ENCODE peak calls at places on chromosomes 4 and X, in five cellular contexts. Q is fibroblast of mammary gland, D is left lung, W is heart right ventricle, H is fibroblast of lung. A is an unnamed sample.

GRCh38 chr4:21512351-21512750 is 436.2 kb downstream of the KCNIP4 start:
- DNase-seq in Q (peak; percentile 54), H (peak; percentile 29), W (no peak), D (no peak), A (peak; percentile 65)

GRCh38 chr4:8913858-8914460 is 42.3 kb upstream of the HMX1 start:
- DNase-seq in W (no peak), Q (no peak), H (no peak), D (peak; percentile 26), A (no peak)

GRCh38 chr4:112183252-112183651 is 38.0 kb downstream of the FAM241A start:
- DNase-seq in Q (peak; percentile 47), D (no peak), H (peak; percentile 67), W (no peak), A (peak; percentile 53)

GRCh38 chrX:10574663-10575062 is 45.7 kb downstream of the MID1 start:
- DNase-seq in W (no peak), Q (peak; percentile 69), H (peak; percentile 58), D (no peak), A (no peak)

GRCh38 chrX:10725071-10725470 is 104.7 kb upstream of the MID1 start:
- DNase-seq in Q (no peak), H (no peak), W (no peak), D (no peak), A (no peak)

GRCh38 chr4:47493238-47494123 is 8.4 kb downstream of the ATP10D start:
- DNase-seq in D (no peak), W (no peak), Q (no peak), H (no peak), A (no peak)

GRCh38 chrX:150506486-150506885 is 61.9 kb upstream of the MTM1 start:
- DNase-seq in D (no peak), H (no peak), Q (no peak), W (no peak), A (no peak)

GRCh38 chr4:144562019-144562740 is 83.8 kb upstream of the HHIP start:
- DNase-seq in H (no peak), Q (peak; percentile 23), W (no peak), D (no peak), A (peak; percentile 20)

GRCh38 chr4:148007303-148007702 is 275.4 kb downstream of the ARHGAP10 start:
- DNase-seq in H (peak; percentile 99), Q (peak; percentile 100), D (no peak), W (no peak), A (peak; percentile 97)

GRCh38 chrX:133335027-133335426 is 80.3 kb downstream of the GPC4 start:
- DNase-seq in H (peak; percentile 33), W (no peak), Q (peak; percentile 51), D (no peak), A (peak; percentile 32)

GRCh38 chrX:24424948-24425347 is 40.1 kb upstream of the PDK3 start:
- DNase-seq in W (peak; percentile 28), D (no peak), H (peak; percentile 35), Q (peak; percentile 79), A (peak; percentile 50)

GRCh38 chr4:103998752-103999151 is 279.0 kb upstream of the TACR3 start:
- DNase-seq in D (no peak), H (no peak), Q (no peak), W (no peak), A (no peak)

GRCh38 chr4:118918388-118918787 is 29.7 kb downstream of the SYNPO2 start:
- DNase-seq in D (no peak), W (no peak), Q (peak; percentile 76), H (peak; percentile 94), A (peak; percentile 94)

GRCh38 chr4:8010618-8011017 is 71.0 kb upstream of the AFAP1 start:
- DNase-seq in H (peak; percentile 74), Q (no peak), D (peak; percentile 61), W (no peak), A (peak; percentile 50)

GRCh38 chr4:128379860-128380259 is 92.2 kb upstream of the PGRMC2 start:
- DNase-seq in H (no peak), Q (peak; percentile 42), D (no peak), W (peak; percentile 42), A (peak; percentile 60)

GRCh38 chr4:60938181-60938580 is 261.9 kb upstream of the ADGRL3 start:
- DNase-seq in W (no peak), D (no peak), H (no peak), Q (no peak), A (no peak)

GRCh38 chrX:132114607-132115006 is 13.2 kb downstream of the FRMD7 start:
- DNase-seq in H (no peak), W (no peak), Q (no peak), D (no peak), A (no peak)

GRCh38 chr4:81632581-81633247 is 161.0 kb upstream of the RASGEF1B start:
- DNase-seq in D (no peak), W (no peak), Q (peak; percentile 55), H (peak; percentile 29), A (peak; percentile 14)

GRCh38 chr4:98662619-98663225 is 4.3 kb upstream of the TSPAN5 start:
- DNase-seq in H (peak; percentile 96), W (no peak), Q (no peak), D (no peak), A (no peak)

GRCh38 chrX:2628751-2629315 is 62.3 kb upstream of the CD99 start:
- DNase-seq in D (no peak), H (no peak), Q (no peak), W (no peak), A (no peak)

GRCh38 chr4:152822323-152822722 is 42.6 kb downstream of the ARFIP1 start:
- DNase-seq in D (no peak), H (no peak), Q (no peak), W (no peak), A (no peak)

GRCh38 chr4:7557447-7557846 is 122.7 kb upstream of the PSAPL1 start:
- DNase-seq in Q (peak; percentile 64), D (no peak), W (no peak), H (peak; percentile 90), A (peak; percentile 20)

DNA sequence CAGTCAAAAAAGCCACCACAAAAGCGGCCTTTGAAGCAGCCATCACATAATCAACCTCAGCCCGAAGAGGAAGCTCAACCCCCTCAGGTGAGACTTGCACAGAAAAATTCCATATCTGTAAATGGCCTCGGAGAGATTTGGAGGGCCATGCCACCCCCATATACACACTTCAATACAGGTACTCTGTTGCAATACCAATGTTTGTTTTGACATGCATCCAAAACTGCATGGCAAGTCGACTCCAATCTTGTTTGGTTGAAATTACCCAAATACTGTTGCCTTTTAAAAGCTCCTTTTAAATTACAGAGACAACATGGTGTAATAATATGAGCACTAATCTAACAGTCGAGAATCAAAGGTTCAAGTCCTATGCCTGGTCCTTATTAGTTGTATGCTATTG is 5.9 kb downstream of the ENAM start:
- DNase-seq in D (no peak), H (no peak), Q (no peak), W (no peak), A (no peak)
- H3K4me3 ChIP-seq in D (no peak overlapping the region), H (no peak overlapping the region), Q (no peak overlapping the region), W (no peak overlapping the region), A (no peak overlapping the region)

DNA sequence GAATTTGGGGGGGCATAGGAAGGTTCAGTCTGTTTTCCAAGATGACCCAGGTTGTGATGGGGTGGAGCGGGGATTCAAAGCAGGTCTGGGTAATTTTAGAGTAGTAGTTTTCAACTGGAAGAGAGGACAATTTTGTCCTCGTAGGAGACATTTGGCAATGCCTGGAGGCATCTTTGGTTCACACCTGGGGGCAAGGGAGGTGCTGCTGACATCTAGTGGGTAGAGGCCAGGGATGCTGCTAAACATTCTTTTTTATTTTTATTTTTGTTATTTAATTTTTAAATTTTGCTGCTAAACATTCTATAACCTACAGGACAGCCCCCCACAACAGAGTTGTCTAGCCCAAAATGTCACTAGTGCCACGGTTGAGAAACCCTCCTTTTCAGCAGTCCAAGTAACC is 1.9 kb downstream of the RAB9A start:
- DNase-seq in W (no peak), Q (peak; percentile 21), H (no peak), D (no peak), A (no peak)
- TF ChIP-seq CTCF in W (no peak), Q (peak; percentile 30), H (no peak), D (no peak), A (no peak)

DNA sequence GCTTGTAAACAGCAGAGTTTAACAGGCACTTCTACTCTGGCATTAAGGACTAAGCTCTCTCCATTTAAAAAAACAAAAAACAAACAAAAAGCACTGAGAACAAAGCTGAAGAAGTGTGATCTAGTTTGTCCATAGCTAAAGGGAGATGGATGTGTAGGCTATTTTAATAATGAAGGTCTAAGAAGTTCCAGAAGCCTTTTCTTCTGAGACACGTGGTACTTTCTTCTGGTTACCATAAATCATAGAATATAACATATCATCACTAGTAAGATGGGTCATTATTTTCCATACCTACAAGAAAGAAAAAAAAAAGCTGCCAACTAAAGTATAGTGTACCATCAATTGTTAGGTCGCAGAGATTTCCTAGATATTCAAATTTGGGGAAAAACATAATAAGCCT is 722 bp upstream of the NBDY start:
- DNase-seq in D (no peak), W (no peak), Q (peak; percentile 18), H (peak; percentile 9), A (peak; percentile 22)
- H3K4me3 ChIP-seq in D (peak overlapping the region; percentile 36), W (no peak overlapping the region), Q (peak overlapping the region; percentile 74), H (peak overlapping the region; percentile 72), A (peak overlapping the region; percentile 75)

GRCh38 chrX:3939967-3940610 is 226.6 kb upstream of the PRKX start:
- DNase-seq in H (peak; percentile 6), W (no peak), D (no peak), Q (peak; percentile 24), A (peak; percentile 29)
- TF ChIP-seq CTCF in H (peak; percentile 14), W (peak; percentile 26), D (peak; percentile 25), Q (peak; percentile 47), A (peak; percentile 42)

GRCh38 chrX:73977542-73978169 is 326.3 kb upstream of the ZCCHC13 start:
- DNase-seq in D (no peak), Q (no peak), W (no peak), H (peak; percentile 20), A (no peak)
- H3K4me3 ChIP-seq in D (no peak overlapping the region), Q (no peak overlapping the region), W (no peak overlapping the region), H (no peak overlapping the region), A (no peak overlapping the region)